ENCODE peak calls at places on chromosomes 11 and 22, in six cellular contexts. X, P, K, W, M and A are unnamed samples. For H3K4me1, the result is how much of the 10 kb centered on the place peaks cover.

GRCh38 chr11:8298801-8299786 is 35.4 kb upstream of the LMO1 start:
- DNase-seq in M (no peak), K (no peak), W (no peak), X (no peak), P (no peak), A (no peak)

GRCh38 chr22:24937114-24937513 is 9.4 kb downstream of the LHFPL7 start:
- DNase-seq in P (no peak), K (no peak), M (peak), X (no peak), W (no peak), A (no peak)

GRCh38 chr11:81874627-81875026 is 859.0 kb downstream of the FAM181B start:
- DNase-seq in K (no peak), P (peak), X (no peak), M (no peak), W (no peak), A (no peak)

GRCh38 chr11:8779107-8779506 is 96.5 kb downstream of the RPL27A start:
- DNase-seq in M (no peak), P (no peak), X (no peak), K (no peak), W (no peak), A (no peak)

GRCh38 chr11:64339319-64339718 is 685 bp upstream of the CCDC88B start:
- DNase-seq in W (no peak), X (no peak), P (no peak), M (no peak), K (no peak), A (no peak)

GRCh38 chr11:120089036-120090001 is 48.6 kb downstream of the TRIM29 start:
- DNase-seq in X (no peak), P (no peak), K (no peak), W (no peak), M (no peak), A (no peak)

GRCh38 chr11:91664521-91664920 is 560.1 kb upstream of the FAT3 start:
- DNase-seq in M (no peak), K (no peak), X (no peak), W (no peak), P (no peak), A (peak)

GRCh38 chr11:112769170-112769569 is 192.1 kb upstream of the NCAM1 start:
- DNase-seq in K (no peak), P (no peak), W (no peak), X (no peak), M (no peak), A (no peak)

GRCh38 chr11:38824573-38824972 is 2226.5 kb upstream of the RAG2 start:
- DNase-seq in P (no peak), K (no peak), X (no peak), M (peak), W (no peak), A (peak)

GRCh38 chr11:118076754-118077281 is at the start of gene TMPRSS4:
- DNase-seq in W (no peak), K (peak), P (no peak), X (no peak), M (no peak), A (no peak)

GRCh38 chr22:21677606-21678443 is 12.0 kb downstream of the PPIL2 start:
- DNase-seq in W (no peak), P (no peak), X (no peak), K (no peak), M (peak), A (no peak)

GRCh38 chr22:26883393-26883792 is 226.0 kb downstream of the MIAT start:
- DNase-seq in W (no peak), X (no peak), P (no peak), K (no peak), M (no peak), A (no peak)

GRCh38 chr11:108752297-108752751 is 87.5 kb downstream of the DDX10 start:
- DNase-seq in M (no peak), P (no peak), W (no peak), K (no peak), X (no peak), A (no peak)

GRCh38 chr11:108754901-108755625 is 90.2 kb downstream of the DDX10 start:
- DNase-seq in K (no peak), M (no peak), P (no peak), X (no peak), W (no peak), A (no peak)

GRCh38 chr11:108758458-108758857 is 93.6 kb downstream of the DDX10 start:
- DNase-seq in W (no peak), M (no peak), P (no peak), K (no peak), X (no peak), A (no peak)

DNA sequence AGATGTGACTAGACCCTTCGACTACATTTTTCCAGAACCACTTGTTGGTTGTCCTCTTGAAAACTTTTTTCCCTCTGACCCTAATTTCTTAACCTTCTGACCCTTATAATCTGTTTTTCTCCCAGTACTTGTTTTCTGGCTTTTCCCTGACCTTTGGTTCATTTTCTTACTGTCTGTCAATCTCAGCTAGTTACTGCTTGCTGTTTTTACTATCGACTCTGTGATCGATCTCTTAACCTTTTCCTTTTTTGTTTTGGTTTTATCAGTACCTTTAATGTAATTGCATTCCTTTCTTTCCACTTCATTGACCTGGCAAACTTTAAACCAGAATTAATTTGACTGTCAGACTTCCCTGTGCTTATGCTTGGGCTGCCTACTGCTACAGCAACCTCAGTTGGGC is 92.8 kb downstream of the DDX10 start:
- DNase-seq in X (no peak), P (no peak), W (no peak), K (no peak), M (no peak), A (no peak)
- H3K4me1 ChIP-seq in X (under half), P (under half), W (under half), K (under half), M (under half), A (under half)

GRCh38 chr11:121762820-121763219 is 310.1 kb upstream of the SORL1-AS1 start:
- DNase-seq in M (no peak), K (no peak), W (no peak), X (no peak), P (no peak), A (no peak)
- TF ChIP-seq ZNF274 in M (no peak), K (no peak), W (no peak), X (no peak), P (no peak), A (no peak)

GRCh38 chr11:46333129-46333947 is 13.9 kb upstream of the DGKZ start:
- DNase-seq in M (no peak), W (no peak), K (no peak), P (no peak), X (no peak), A (no peak)
- H3K4me3 ChIP-seq in M (peak), W (peak), K (no peak), P (peak), X (no peak), A (peak)

GRCh38 chr22:40043793-40044101 is 49.0 kb downstream of the FAM83F start:
- DNase-seq in M (no peak), P (no peak), W (no peak), X (no peak), K (no peak), A (no peak)
- H3K4me1 ChIP-seq in M (under half), P (under half), W (under half), X (under half), K (under half), A (under half)

GRCh38 chr11:128437137-128437536 is 150.2 kb downstream of the ETS1 start:
- DNase-seq in M (no peak), P (no peak), K (no peak), X (no peak), W (no peak), A (no peak)
- TF ChIP-seq ZNF274 in M (no peak), P (no peak), K (no peak), X (no peak), W (no peak), A (no peak)

DNA sequence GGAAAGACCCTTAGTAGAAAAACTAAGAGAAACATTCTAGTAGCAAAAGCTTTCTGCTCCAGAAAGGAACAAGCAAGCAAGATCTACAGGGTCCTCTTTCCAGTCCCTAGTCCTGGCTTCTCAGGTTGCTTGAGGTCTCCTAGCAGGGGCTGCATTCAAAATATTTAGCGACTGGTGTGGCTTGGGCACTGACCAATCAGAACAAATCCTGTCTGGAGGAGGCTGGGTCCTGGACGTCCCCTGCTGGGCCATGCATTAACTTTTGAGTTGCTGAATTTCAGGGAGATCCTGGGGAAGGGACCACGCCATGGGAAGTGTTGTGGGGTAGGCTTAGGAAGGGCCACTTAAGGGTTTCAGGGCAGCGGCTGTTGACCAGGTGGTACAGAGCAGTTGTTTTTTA is 26.6 kb upstream of the SORL1-AS1 start:
- DNase-seq in K (no peak), W (no peak), M (no peak), P (no peak), X (no peak), A (peak)
- H3K4me3 ChIP-seq in K (no peak), W (no peak), M (no peak), P (no peak), X (no peak), A (no peak)

GRCh38 chr11:6388747-6389146 is 1.5 kb upstream of the SMPD1 start:
- DNase-seq in P (no peak), K (no peak), M (no peak), X (no peak), W (no peak), A (no peak)
- H3K4me1 ChIP-seq in P (under half), K (under half), M (under half), X (under half), W (under half), A (under half)